ENCODE peak calls at places on chromosomes 6 and 20, in ten cellular contexts. B, Q, A, S, V, Z, D, G, O and W are unnamed samples.

GRCh38 chr6:136766274-136766673 is 26.0 kb downstream of the MAP3K5 start:
- DNase-seq in B (no peak), Q (no peak), A (no peak), S (no peak), V (no peak), Z (no peak), D (no peak), G (no peak), O (no peak), W (no peak)

GRCh38 chr20:2002365-2002764 is 8.5 kb upstream of the PDYN start:
- DNase-seq in B (no peak), Q (no peak), A (no peak), S (no peak), V (no peak), Z (no peak), D (no peak), G (no peak), O (no peak), W (no peak)

GRCh38 chr6:17584241-17584803 is 15.8 kb upstream of the FAM8A1 start:
- DNase-seq in B (peak), Q (peak), A (peak), S (no peak), V (peak), Z (peak), D (peak), G (peak), O (peak), W (no peak)

GRCh38 chr6:44043479-44044153 is 83.6 kb downstream of the MRPL14 start:
- DNase-seq in B (no peak), Q (no peak), A (no peak), S (no peak), V (peak), Z (peak), D (peak), G (no peak), O (no peak), W (no peak)

GRCh38 chr6:134340574-134340973 is 22.7 kb upstream of the SGK1 start:
- DNase-seq in B (no peak), Q (no peak), A (no peak), S (no peak), V (no peak), Z (no peak), D (no peak), G (no peak), O (no peak), W (no peak)

GRCh38 chr6:44411141-44411540 is 23.6 kb downstream of the CDC5L start:
- DNase-seq in B (no peak), Q (no peak), A (no peak), S (no peak), V (no peak), Z (no peak), D (no peak), G (no peak), O (no peak), W (no peak)

GRCh38 chr6:137213331-137213740 is 5.8 kb downstream of the IFNGR1 start:
- DNase-seq in B (no peak), Q (no peak), A (no peak), S (no peak), V (no peak), Z (no peak), D (no peak), G (no peak), O (no peak), W (no peak)

GRCh38 chr6:107847844-107848802 is 24.0 kb upstream of the SCML4 start:
- DNase-seq in B (peak), Q (peak), A (peak), S (peak), V (peak), Z (peak), D (peak), G (peak), O (peak), W (peak)

GRCh38 chr6:84809504-84809903 is 45.1 kb upstream of the TBX18 start:
- DNase-seq in B (no peak), Q (no peak), A (no peak), S (no peak), V (no peak), Z (no peak), D (no peak), G (no peak), O (no peak), W (no peak)

GRCh38 chr6:2764610-2765165 is 505 bp upstream of the WRNIP1 start:
- DNase-seq in B (peak), Q (peak), A (peak), S (peak), V (no peak), Z (peak), D (peak), G (no peak), O (peak), W (no peak)

GRCh38 chr6:166456360-166457156 is 73.8 kb upstream of the MPC1 start:
- DNase-seq in B (peak), Q (peak), A (no peak), S (no peak), V (no peak), Z (peak), D (no peak), G (peak), O (no peak), W (no peak)

GRCh38 chr6:11712760-11713159 is 65.8 kb downstream of the ADTRP start:
- DNase-seq in B (no peak), Q (no peak), A (no peak), S (no peak), V (no peak), Z (no peak), D (no peak), G (no peak), O (no peak), W (no peak)

GRCh38 chr20:4173142-4173541 is 157.8 kb upstream of the RNF24 start:
- DNase-seq in B (no peak), Q (no peak), A (peak), S (no peak), V (no peak), Z (no peak), D (no peak), G (no peak), O (no peak), W (no peak)

GRCh38 chr6:4021133-4021861 is 57.6 kb downstream of the FAM217A start:
- DNase-seq in B (peak), Q (peak), A (peak), S (peak), V (peak), Z (peak), D (peak), G (peak), O (peak), W (peak)

GRCh38 chr6:109998159-109998785 is 20.2 kb downstream of the GPR6 start:
- DNase-seq in B (no peak), Q (peak), A (no peak), S (no peak), V (peak), Z (no peak), D (no peak), G (peak), O (no peak), W (no peak)

GRCh38 chr6:67615796-67616195 is 1019.3 kb upstream of the ADGRB3 start:
- DNase-seq in B (peak), Q (no peak), A (no peak), S (no peak), V (no peak), Z (no peak), D (no peak), G (no peak), O (no peak), W (no peak)

GRCh38 chr20:48339147-48339985 is 488.4 kb downstream of the PREX1 start:
- DNase-seq in B (peak), Q (no peak), A (no peak), S (no peak), V (no peak), Z (no peak), D (peak), G (no peak), O (no peak), W (peak)

GRCh38 chr20:25051386-25052155 is 6.4 kb downstream of the ACSS1 start:
- DNase-seq in B (no peak), Q (no peak), A (no peak), S (no peak), V (no peak), Z (no peak), D (no peak), G (no peak), O (no peak), W (no peak)

GRCh38 chr6:42292002-42292735 is 74.5 kb upstream of the MRPS10 start:
- DNase-seq in B (peak), Q (no peak), A (peak), S (no peak), V (peak), Z (no peak), D (peak), G (no peak), O (no peak), W (peak)

GRCh38 chr6:6645266-6645917 is 56.9 kb downstream of the LY86 start:
- DNase-seq in B (no peak), Q (peak), A (no peak), S (no peak), V (no peak), Z (no peak), D (no peak), G (no peak), O (no peak), W (no peak)